ENCODE peak calls at places on chromosomes 11 and 22, in four cellular contexts. Q is MCF 10A, P is globus pallidus, G is LoVo. U is an unnamed sample.

GRCh38 chr22:30298005-30298701 is 8.8 kb upstream of the CASTOR1 start:
- DNase-seq in Q (no peak), G (no peak), P (no peak), U (no peak)

GRCh38 chr11:66617148-66617814 is 851 bp downstream of the RBM14 start:
- DNase-seq in Q (peak), G (no peak), P (no peak), U (no peak)

GRCh38 chr11:99773646-99774045 is 752.9 kb downstream of the CNTN5 start:
- DNase-seq in P (no peak), G (no peak), Q (peak), U (no peak)

GRCh38 chr22:32636884-32637283 is 162.3 kb downstream of the FBXO7 start:
- DNase-seq in Q (no peak), P (no peak), G (no peak), U (no peak)

GRCh38 chr11:111733009-111733408 is 33.2 kb downstream of the PPP2R1B start:
- DNase-seq in P (peak), Q (peak), G (no peak), U (no peak)

GRCh38 chr22:16815073-16815472 is 10.1 kb downstream of the XKR3 start:
- DNase-seq in P (no peak), G (no peak), Q (no peak), U (no peak)

GRCh38 chr11:69243496-69244200 is 50.3 kb upstream of the MYEOV start:
- DNase-seq in Q (no peak), G (no peak), P (no peak), U (peak)

GRCh38 chr22:35219012-35219411 is 38.3 kb upstream of the HMGXB4 start:
- DNase-seq in Q (peak), G (no peak), P (no peak), U (no peak)

GRCh38 chr11:82996966-82997606 is 74.6 kb downstream of the RAB30 start:
- DNase-seq in Q (no peak), G (peak), P (no peak), U (no peak)

GRCh38 chr11:129939510-129939909 is 44.1 kb upstream of the NFRKB start:
- DNase-seq in P (no peak), Q (no peak), G (no peak), U (no peak)

GRCh38 chr11:115222218-115222862 is 281.9 kb downstream of the CADM1 start:
- DNase-seq in Q (peak), G (peak), P (no peak), U (no peak)

GRCh38 chr11:132373405-132374141 is 1003.2 kb downstream of the NTM start:
- DNase-seq in P (no peak), G (no peak), Q (no peak), U (no peak)

GRCh38 chr11:38683484-38683883 is 2085.4 kb upstream of the RAG2 start:
- DNase-seq in G (no peak), P (no peak), Q (no peak), U (no peak)

GRCh38 chr11:820655-821512 is 2.2 kb downstream of the PNPLA2 start:
- DNase-seq in Q (peak), G (peak), P (no peak), U (peak)

GRCh38 chr11:61564936-61565696 is 15.8 kb downstream of the SYT7 start:
- DNase-seq in P (no peak), Q (no peak), G (no peak), U (no peak)

GRCh38 chr22:43890901-43891331 is 897 bp downstream of the PNPLA5 start:
- DNase-seq in Q (no peak), G (no peak), P (no peak), U (no peak)

GRCh38 chr22:27420817-27421361 is 380.7 kb downstream of the MN1 start:
- DNase-seq in P (peak), Q (peak), G (peak), U (peak)

GRCh38 chr11:115207166-115207591 is 297.0 kb downstream of the CADM1 start:
- DNase-seq in Q (no peak), P (no peak), G (no peak), U (no peak)

GRCh38 chr22:40243891-40244290 is 66.2 kb downstream of the TNRC6B start:
- DNase-seq in Q (no peak), P (peak), G (no peak), U (no peak)

GRCh38 chr22:43812149-43812842 is at the start of gene EFCAB6:
- DNase-seq in P (peak), G (peak), Q (peak), U (peak)

GRCh38 chr11:18065572-18065971 is 19.5 kb upstream of the TPH1 start:
- DNase-seq in P (no peak), Q (peak), G (no peak), U (no peak)

GRCh38 chr11:48052183-48053040 is 72.1 kb downstream of the PTPRJ start:
- DNase-seq in Q (no peak), P (no peak), G (peak), U (no peak)

GRCh38 chr22:25051073-25051472 is 98.6 kb downstream of the KIAA1671 start:
- DNase-seq in P (no peak), G (no peak), Q (no peak), U (no peak)

GRCh38 chr22:32745251-32745995 is 56.1 kb upstream of the TIMP3 start:
- DNase-seq in Q (peak), G (peak), P (no peak), U (no peak)

GRCh38 chr11:45930031-45930794 is 7.8 kb downstream of the LARGE2 start:
- DNase-seq in P (no peak), Q (no peak), G (no peak), U (peak)

GRCh38 chr11:19498986-19499669 is 213.5 kb upstream of the NAV2 start:
- DNase-seq in P (no peak), G (no peak), Q (no peak), U (no peak)

GRCh38 chr11:83717551-83717950 is 431.4 kb upstream of the CCDC90B start:
- DNase-seq in G (no peak), P (no peak), Q (peak), U (peak)

GRCh38 chr11:123251656-123252344 is 56.8 kb upstream of the CLMP start:
- DNase-seq in Q (peak), P (no peak), G (no peak), U (peak)

GRCh38 chr11:69666261-69666660 is 8.9 kb downstream of the LTO1 start:
- DNase-seq in P (no peak), G (no peak), Q (no peak), U (no peak)

GRCh38 chr11:77042111-77042726 is 8.0 kb downstream of the B3GNT6 start:
- DNase-seq in G (no peak), Q (no peak), P (no peak), U (no peak)

GRCh38 chr11:19432370-19433163 is 191.8 kb upstream of the E2F8 start:
- DNase-seq in P (no peak), G (no peak), Q (peak), U (no peak)

GRCh38 chr11:35043933-35044332 is 95.0 kb upstream of the CD44 start:
- DNase-seq in G (no peak), Q (no peak), P (no peak), U (no peak)